ENCODE peak calls at places on chromosomes 1 and 21, in five cellular contexts. Z, E, N, A and P are unnamed samples.

GRCh38 chr1:7026188-7026587 is 240.9 kb downstream of the CAMTA1 start:
- DNase-seq in Z (no peak), E (no peak), N (no peak), A (no peak), P (no peak)

GRCh38 chr1:34360574-34360973 is 183.9 kb downstream of the C1orf94 start:
- DNase-seq in Z (no peak), E (no peak), N (no peak), A (no peak), P (no peak)

GRCh38 chr1:219310181-219310728 is 136.6 kb downstream of the LYPLAL1 start:
- DNase-seq in Z (no peak), E (no peak), N (no peak), A (no peak), P (no peak)

GRCh38 chr1:112165375-112165774 is 175.9 kb upstream of the KCND3 start:
- DNase-seq in Z (no peak), E (no peak), N (no peak), A (no peak), P (no peak)

GRCh38 chr1:58084266-58084665 is 462.3 kb downstream of the OMA1 start:
- DNase-seq in Z (no peak), E (no peak), N (no peak), A (no peak), P (no peak)

GRCh38 chr1:88935522-88936222 is 44.3 kb upstream of the GTF2B start:
- DNase-seq in Z (no peak), E (no peak), N (no peak), A (no peak), P (no peak)

GRCh38 chr1:60564856-60565445 is 491.4 kb upstream of the C1orf87 start:
- DNase-seq in Z (no peak), E (no peak), N (no peak), A (no peak), P (no peak)

GRCh38 chr1:228404107-228404720 is 2.4 kb downstream of the TRIM11 start:
- DNase-seq in Z (no peak), E (no peak), N (no peak), A (no peak), P (no peak)

GRCh38 chr1:45205000-45205909 is 1.1 kb downstream of the ZSWIM5 start:
- DNase-seq in Z (peak; percentile 43), E (no peak), N (peak; percentile 68), A (no peak), P (peak; percentile 46)

GRCh38 chr1:23084880-23085279 is 65.6 kb downstream of the KDM1A start:
- DNase-seq in Z (no peak), E (no peak), N (no peak), A (no peak), P (no peak)

GRCh38 chr1:226397011-226397926 is 10.6 kb downstream of the PARP1 start:
- DNase-seq in Z (no peak), E (no peak), N (no peak), A (no peak), P (no peak)
- H3K27ac ChIP-seq in Z (no peak overlapping the region), E (no peak overlapping the region), N (no peak overlapping the region), A (no peak overlapping the region), P (no peak overlapping the region)

DNA sequence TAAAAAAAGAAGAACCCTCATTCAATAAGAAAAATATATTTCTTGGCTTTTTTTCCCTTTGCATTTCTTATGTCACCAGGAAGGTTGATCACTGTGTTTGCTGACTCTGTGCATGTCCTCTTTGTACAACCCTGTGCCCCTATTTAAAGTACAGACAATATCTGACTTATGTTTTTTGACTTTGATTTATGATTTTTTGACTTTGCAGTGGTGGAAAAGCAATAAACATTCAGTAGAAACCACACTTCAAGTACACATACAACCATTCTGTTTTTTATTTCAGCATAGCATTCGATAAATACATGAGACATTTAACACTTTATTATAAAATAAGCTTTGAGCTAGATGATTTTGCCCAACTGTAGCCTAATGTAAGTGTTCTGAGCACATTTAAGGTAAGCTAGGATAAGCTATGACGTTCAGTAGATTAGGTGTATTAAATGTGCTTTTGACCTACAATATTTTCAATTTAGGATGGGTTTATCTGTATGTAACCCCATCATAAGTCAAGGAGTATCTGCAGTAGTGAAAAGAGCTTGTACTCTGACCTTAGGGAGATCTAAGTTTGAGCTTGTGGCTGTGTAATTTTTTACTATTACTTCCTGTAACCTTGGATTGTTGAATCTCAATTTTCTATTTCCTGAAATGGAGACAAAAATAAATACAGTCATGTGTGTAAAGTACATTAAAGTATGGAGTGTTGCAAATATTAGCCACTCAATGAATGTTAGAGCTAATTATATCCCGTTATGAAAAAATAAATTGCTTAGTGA is 1.2 kb downstream of the RNASEL start:
- DNase-seq in Z (no peak), E (no peak), N (no peak), A (no peak), P (no peak)
- H3K27ac ChIP-seq in Z (peak overlapping the region; percentile 93), E (peak overlapping the region; percentile 89), N (peak overlapping the region; percentile 97), A (peak overlapping the region; percentile 97), P (no peak overlapping the region)

GRCh38 chr1:32114420-32114819 is 6.6 kb downstream of the KPNA6 start:
- DNase-seq in Z (no peak), E (no peak), N (no peak), A (no peak), P (no peak)

GRCh38 chr1:32112800-32113375 is 5.0 kb downstream of the KPNA6 start:
- DNase-seq in Z (no peak), E (no peak), N (no peak), A (no peak), P (no peak)

GRCh38 chr1:32116531-32116930 is 8.7 kb downstream of the KPNA6 start:
- DNase-seq in Z (no peak), E (no peak), N (no peak), A (no peak), P (no peak)

GRCh38 chr1:32111789-32112188 is 3.9 kb downstream of the KPNA6 start:
- DNase-seq in Z (no peak), E (no peak), N (no peak), A (no peak), P (no peak)

GRCh38 chr1:32115496-32115895 is 7.6 kb downstream of the KPNA6 start:
- DNase-seq in Z (no peak), E (no peak), N (no peak), A (no peak), P (no peak)
- H3K27ac ChIP-seq in Z (no peak overlapping the region), E (no peak overlapping the region), N (no peak overlapping the region), A (no peak overlapping the region), P (no peak overlapping the region)

GRCh38 chr1:181100015-181100905 is 11.8 kb downstream of the IER5 start:
- DNase-seq in Z (no peak), E (no peak), N (no peak), A (no peak), P (no peak)
- H3K27ac ChIP-seq in Z (peak overlapping the region; percentile 36), E (no peak overlapping the region), N (no peak overlapping the region), A (no peak overlapping the region), P (no peak overlapping the region)

DNA sequence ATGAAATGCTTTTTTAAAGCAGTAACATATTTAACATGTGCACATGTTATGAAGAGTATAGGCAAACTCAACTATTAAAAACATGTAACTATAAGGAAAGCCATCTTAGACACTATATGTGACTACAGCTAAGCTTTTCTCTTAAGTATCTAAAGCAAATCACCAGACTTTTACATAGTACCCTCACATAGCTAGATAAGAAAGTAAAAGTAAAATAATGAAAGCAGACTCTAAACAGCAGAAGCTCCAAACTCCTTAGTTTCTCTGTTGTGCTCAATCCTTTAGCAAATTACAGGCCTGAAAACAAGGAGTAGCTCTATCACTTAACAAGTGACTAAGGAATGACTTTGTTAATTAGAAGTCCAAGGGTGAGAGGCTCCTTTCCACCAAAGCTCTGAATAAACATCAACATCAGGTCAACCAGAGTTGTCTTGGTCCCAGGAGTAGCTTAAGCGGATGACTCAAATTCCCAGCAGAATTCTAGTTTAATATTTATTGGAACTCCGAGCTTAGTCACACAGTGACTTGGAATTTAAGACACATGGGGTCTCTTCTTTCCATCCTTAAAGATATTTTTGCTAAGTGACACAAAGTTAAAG is 6.0 kb downstream of the NRIP1 start:
- DNase-seq in Z (no peak), E (no peak), N (no peak), A (no peak), P (no peak)
- H3K27ac ChIP-seq in Z (no peak overlapping the region), E (no peak overlapping the region), N (no peak overlapping the region), A (peak overlapping the region; percentile 36), P (no peak overlapping the region)

DNA sequence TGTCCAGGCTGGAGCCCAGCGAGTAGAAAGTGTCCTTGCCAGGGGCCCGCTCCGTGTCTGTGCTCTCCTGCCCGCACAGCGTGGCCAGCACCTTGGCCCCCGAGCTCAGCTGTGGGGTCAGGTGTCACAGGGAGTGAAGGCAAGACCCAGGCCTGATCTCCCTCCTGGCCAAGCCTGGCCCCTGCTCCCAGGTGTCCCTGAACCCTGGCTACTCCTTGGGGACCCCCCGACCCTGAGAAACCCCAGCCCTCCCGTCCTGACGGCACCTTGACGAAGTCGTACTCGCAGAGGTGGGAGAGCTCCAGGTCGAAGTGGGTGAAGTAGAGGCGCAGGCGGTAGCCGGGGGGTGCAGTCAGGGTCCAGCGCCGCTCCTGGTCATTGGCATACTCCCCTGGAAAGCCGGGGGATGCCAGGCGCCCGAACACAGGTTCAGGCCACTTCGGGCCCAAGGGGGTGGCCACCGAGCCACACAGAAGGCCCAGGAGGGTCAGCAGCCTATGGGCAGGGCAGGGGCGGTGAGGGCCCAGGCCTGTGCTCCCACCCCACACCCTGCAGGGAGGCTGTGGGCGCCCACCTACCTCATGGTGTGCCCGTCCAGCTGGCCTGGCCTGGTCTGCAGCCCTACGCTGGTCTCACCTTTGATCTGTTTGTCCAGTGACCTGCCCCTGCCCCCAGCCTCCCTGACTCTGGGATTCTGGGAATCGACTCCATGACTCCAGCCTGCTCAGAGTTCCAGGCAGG is at the start of gene MASP2:
- DNase-seq in Z (no peak), E (no peak), N (no peak), A (no peak), P (no peak)
- H3K27ac ChIP-seq in Z (no peak within 1 kb of the TSS), E (no peak within 1 kb of the TSS), N (no peak within 1 kb of the TSS), A (no peak within 1 kb of the TSS), P (no peak within 1 kb of the TSS)

GRCh38 chr21:37873655-37874054 is 42.6 kb downstream of the KCNJ6 start:
- DNase-seq in Z (no peak), E (no peak), N (no peak), A (no peak), P (no peak)
- H3K27ac ChIP-seq in Z (no peak overlapping the region), E (no peak overlapping the region), N (no peak overlapping the region), A (no peak overlapping the region), P (no peak overlapping the region)

GRCh38 chr21:14677023-14677422 is 130.9 kb upstream of the SAMSN1 start:
- DNase-seq in Z (no peak), E (no peak), N (no peak), A (no peak), P (no peak)
- H3K27ac ChIP-seq in Z (no peak overlapping the region), E (peak overlapping the region; percentile 60), N (peak overlapping the region; percentile 67), A (no peak overlapping the region), P (no peak overlapping the region)

GRCh38 chr1:30877205-30877912 is 31.2 kb downstream of the SDC3 start:
- DNase-seq in Z (peak; percentile 69), E (no peak), N (no peak), A (peak; percentile 72), P (peak; percentile 70)
- H3K27ac ChIP-seq in Z (peak overlapping the region; percentile 39), E (no peak overlapping the region), N (no peak overlapping the region), A (peak overlapping the region; percentile 91), P (peak overlapping the region; percentile 5)